ENCODE peak calls at places on chromosomes 4 and X, in nine cellular contexts. D is stomach, U is esophagus squamous epithelium, G is adrenal gland, R is heart left ventricle, H is IMR-90, O is spleen, L is gastrocnemius medialis, Z is right lobe of liver. I is an unnamed sample.

GRCh38 chr4:73944061-73944875 is 37.6 kb downstream of the PF4 start:
- DNase-seq in D (peak; percentile 35), U (no peak), G (no peak), R (no peak), H (no peak), O (peak; percentile 73), L (no peak), Z (no peak), I (no peak)

GRCh38 chr4:158458271-158458895 is 63.3 kb upstream of the RXFP1 start:
- DNase-seq in D (no peak), U (no peak), G (no peak), R (no peak), H (no peak), O (peak; percentile 19), L (no peak), Z (no peak), I (no peak)

GRCh38 chr4:28686618-28687017 is 1826.0 kb downstream of the STIM2 start:
- DNase-seq in D (peak; percentile 32), U (no peak), G (peak; percentile 23), R (no peak), H (peak; percentile 38), O (peak; percentile 66), L (no peak), Z (no peak), I (no peak)

GRCh38 chr4:16693040-16693506 is 205.4 kb downstream of the LDB2 start:
- DNase-seq in D (no peak), U (no peak), G (no peak), R (no peak), H (no peak), O (no peak), L (no peak), Z (no peak), I (no peak)

GRCh38 chrX:75155454-75155829 is 641 bp downstream of the ABCB7 start:
- DNase-seq in D (no peak), U (no peak), G (no peak), R (no peak), H (peak; percentile 4), O (no peak), L (no peak), Z (no peak), I (no peak)

GRCh38 chr4:10172278-10173038 is 55.9 kb upstream of the WDR1 start:
- DNase-seq in D (no peak), U (no peak), G (no peak), R (no peak), H (no peak), O (no peak), L (no peak), Z (no peak), I (no peak)

GRCh38 chr4:185532327-185532726 is 3.0 kb downstream of the PDLIM3 start:
- DNase-seq in D (no peak), U (no peak), G (no peak), R (no peak), H (no peak), O (no peak), L (no peak), Z (no peak), I (no peak)

GRCh38 chr4:168584321-168584771 is 87.5 kb downstream of the PALLD start:
- DNase-seq in D (no peak), U (no peak), G (no peak), R (no peak), H (peak; percentile 53), O (no peak), L (no peak), Z (no peak), I (no peak)

GRCh38 chrX:48676893-48677270 is 6.7 kb upstream of the WAS start:
- DNase-seq in D (no peak), U (no peak), G (no peak), R (no peak), H (no peak), O (no peak), L (no peak), Z (no peak), I (no peak)

GRCh38 chr4:61308033-61308432 is 107.9 kb downstream of the ADGRL3 start:
- DNase-seq in D (no peak), U (no peak), G (no peak), R (no peak), H (no peak), O (no peak), L (no peak), Z (no peak), I (no peak)

GRCh38 chr4:13543648-13544555 is at the start of gene NKX3-2:
- DNase-seq in D (no peak), U (no peak), G (no peak), R (peak; percentile 17), H (peak; percentile 20), O (peak; percentile 76), L (no peak), Z (no peak), I (peak; percentile 19)

GRCh38 chr4:119136541-119136940 is 909 bp downstream of the MYOZ2 start:
- DNase-seq in D (no peak), U (no peak), G (no peak), R (no peak), H (peak; percentile 17), O (no peak), L (no peak), Z (no peak), I (no peak)

GRCh38 chr4:110071466-110071865 is 126.9 kb downstream of the ELOVL6 start:
- DNase-seq in D (peak; percentile 64), U (no peak), G (peak; percentile 34), R (peak; percentile 22), H (no peak), O (no peak), L (no peak), Z (no peak), I (no peak)

GRCh38 chr4:73734405-73735070 is 5.8 kb upstream of the CXCL8 start:
- DNase-seq in D (no peak), U (no peak), G (no peak), R (no peak), H (peak; percentile 28), O (no peak), L (no peak), Z (no peak), I (no peak)

GRCh38 chrX:18855919-18856644 is 127.8 kb downstream of the PHKA2 start:
- DNase-seq in D (no peak), U (no peak), G (no peak), R (no peak), H (no peak), O (no peak), L (no peak), Z (no peak), I (no peak)

GRCh38 chr4:152356428-152357034 is 179.4 kb downstream of the FBXW7 start:
- DNase-seq in D (no peak), U (no peak), G (no peak), R (no peak), H (peak; percentile 21), O (no peak), L (no peak), Z (no peak), I (no peak)

GRCh38 chr4:6909113-6909969 is at the start of gene TBC1D14:
- DNase-seq in D (peak; percentile 89), U (peak; percentile 39), G (peak; percentile 91), R (peak; percentile 90), H (peak; percentile 81), O (peak; percentile 98), L (peak; percentile 85), Z (peak; percentile 92), I (peak; percentile 93)
- TF ChIP-seq POLR2A in D (peak; percentile 20), U (no peak), G (peak; percentile 71), R (peak; percentile 55), H (peak; percentile 90), O (peak; percentile 30), L (peak; percentile 87), Z (peak; percentile 87), I (peak; percentile 71)

GRCh38 chr4:112517911-112518310 is 1.9 kb upstream of the NEUROG2 start:
- DNase-seq in D (no peak), U (no peak), G (no peak), R (no peak), H (no peak), O (no peak), L (no peak), Z (no peak), I (no peak)

GRCh38 chr4:112516076-112516385 is at the start of gene NEUROG2:
- DNase-seq in D (no peak), U (no peak), G (no peak), R (no peak), H (no peak), O (no peak), L (no peak), Z (no peak), I (no peak)

GRCh38 chr4:112516401-112517066 is 554 bp upstream of the NEUROG2 start:
- DNase-seq in D (no peak), U (no peak), G (no peak), R (peak; percentile 22), H (no peak), O (no peak), L (no peak), Z (no peak), I (no peak)

GRCh38 chr4:112518675-112519074 is 2.7 kb upstream of the NEUROG2 start:
- DNase-seq in D (no peak), U (no peak), G (no peak), R (no peak), H (no peak), O (no peak), L (no peak), Z (no peak), I (no peak)

GRCh38 chr4:112517067-112517588 is 1.1 kb upstream of the NEUROG2 start:
- DNase-seq in D (no peak), U (no peak), G (no peak), R (no peak), H (no peak), O (no peak), L (no peak), Z (no peak), I (no peak)
- TF ChIP-seq POLR2A in D (no peak), U (no peak), G (no peak), R (no peak), H (no peak), O (no peak), L (no peak), Z (no peak), I (no peak)

DNA sequence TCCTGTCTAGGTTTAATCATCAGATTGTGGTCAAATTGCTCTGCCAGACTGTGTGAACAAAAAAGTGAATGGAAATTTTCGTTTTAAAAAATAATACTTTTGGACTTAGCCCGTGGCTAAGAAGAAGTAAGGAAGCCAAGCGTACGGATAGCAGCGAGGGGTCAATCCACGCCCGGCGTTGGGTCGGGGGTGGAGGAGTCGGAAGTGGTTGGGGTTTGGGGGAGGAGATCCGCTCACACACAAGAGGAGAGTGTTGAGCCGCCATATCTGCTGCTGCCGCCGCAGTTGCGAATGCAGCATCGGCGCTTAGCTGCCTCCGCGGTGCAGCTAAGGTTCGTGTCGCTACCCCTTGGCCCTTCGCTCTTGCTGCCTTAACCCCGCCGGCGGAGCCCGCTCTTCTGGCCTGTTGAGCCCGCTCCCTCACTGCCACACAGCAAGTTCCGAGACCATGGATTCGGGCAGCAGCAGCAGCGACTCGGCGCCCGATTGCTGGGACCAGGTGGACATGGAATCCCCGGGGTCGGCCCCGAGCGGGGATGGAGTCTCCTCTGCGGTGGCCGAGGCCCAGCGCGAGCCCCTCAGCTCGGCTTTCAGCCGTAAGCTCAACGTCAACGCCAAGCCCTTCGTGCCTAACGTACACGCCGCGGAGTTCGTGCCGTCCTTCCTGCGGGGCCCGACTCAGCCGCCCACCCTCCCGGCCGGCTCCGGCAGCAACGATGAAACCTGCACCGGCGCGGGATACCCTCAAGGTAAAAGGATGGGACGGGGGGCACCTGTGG is at the start of gene GSPT2:
- DNase-seq in D (peak; percentile 55), U (peak; percentile 0), G (peak; percentile 72), R (peak; percentile 77), H (peak; percentile 76), O (peak; percentile 87), L (peak; percentile 7), Z (peak; percentile 78), I (peak; percentile 31)
- TF ChIP-seq POLR2A in D (no peak), U (no peak), G (peak; percentile 53), R (no peak), H (peak; percentile 30), O (no peak), L (peak; percentile 25), Z (peak; percentile 37), I (peak; percentile 86)

GRCh38 chr4:128060620-128061565 is at the start of gene LARP1B:
- DNase-seq in D (peak; percentile 97), U (peak; percentile 61), G (peak; percentile 96), R (peak; percentile 96), H (peak; percentile 95), O (peak; percentile 99), L (peak; percentile 94), Z (peak; percentile 99), I (peak; percentile 87)
- TF ChIP-seq POLR2A in D (peak; percentile 21), U (no peak), G (peak; percentile 97), R (peak; percentile 90), H (peak; percentile 90), O (peak; percentile 79), L (peak; percentile 92), Z (peak; percentile 94), I (peak; percentile 92)